ENCODE peak calls at places on chromosomes 4 and X, in four cellular contexts. C is B cell, M is fibroblast of villous mesenchyme, X is thyroid gland. S is an unnamed sample.

GRCh38 chr4:153471691-153472080 is 5.5 kb downstream of the TMEM131L start:
- DNase-seq in C (peak; percentile 45), M (no peak), X (no peak), S (no peak)

GRCh38 chrX:15849555-15849954 is 5.1 kb downstream of the AP1S2 start:
- DNase-seq in C (no peak), M (no peak), X (no peak), S (no peak)

GRCh38 chr4:100982345-100982744 is 365.0 kb downstream of the PPP3CA start:
- DNase-seq in C (no peak), M (peak; percentile 14), X (no peak), S (no peak)

GRCh38 chr4:42497142-42497541 is 99.9 kb downstream of the SHISA3 start:
- DNase-seq in C (no peak), M (no peak), X (no peak), S (no peak)

GRCh38 chrX:40173662-40174593 is 76.2 kb upstream of the BCOR start:
- DNase-seq in C (no peak), M (peak; percentile 25), X (peak; percentile 78), S (peak; percentile 40)

GRCh38 chr4:125693233-125693632 is 378.5 kb downstream of the FAT4 start:
- DNase-seq in C (no peak), M (no peak), X (peak; percentile 70), S (no peak)

GRCh38 chrX:24925430-24925829 is 90.3 kb downstream of the ARX start:
- DNase-seq in C (no peak), M (no peak), X (no peak), S (no peak)

GRCh38 chr4:12691168-12691567 is 793.0 kb downstream of the RAB28 start:
- DNase-seq in C (no peak), M (no peak), X (no peak), S (no peak)

GRCh38 chr4:146401274-146401673 is 120.5 kb downstream of the SLC10A7 start:
- DNase-seq in C (no peak), M (no peak), X (no peak), S (no peak)

GRCh38 chr4:24686866-24687672 is 102.7 kb upstream of the DHX15 start:
- DNase-seq in C (no peak), M (peak; percentile 12), X (peak; percentile 13), S (no peak)

GRCh38 chr4:101393256-101393655 is 45.9 kb upstream of the PPP3CA start:
- DNase-seq in C (no peak), M (peak; percentile 8), X (peak; percentile 31), S (peak; percentile 24)

GRCh38 chr4:184671101-184671500 is 21.6 kb downstream of the PRIMPOL start:
- DNase-seq in C (no peak), M (no peak), X (no peak), S (no peak)

GRCh38 chr4:87078987-87079469 is 141.4 kb downstream of the KLHL8 start:
- DNase-seq in C (no peak), M (peak; percentile 80), X (no peak), S (peak; percentile 69)

GRCh38 chrX:101257448-101258259 is 33.5 kb downstream of the TAF7L start:
- DNase-seq in C (no peak), M (peak; percentile 11), X (no peak), S (no peak)

GRCh38 chr4:23857353-23857752 is 32.5 kb downstream of the PPARGC1A start:
- DNase-seq in C (no peak), M (peak; percentile 33), X (no peak), S (no peak)

GRCh38 chrX:68989456-68989855 is 160.6 kb downstream of the EFNB1 start:
- DNase-seq in C (no peak), M (no peak), X (peak; percentile 17), S (no peak)

GRCh38 chrX:27966955-27967354 is 14.3 kb downstream of the DCAF8L1 start:
- DNase-seq in C (no peak), M (peak; percentile 68), X (peak; percentile 4), S (no peak)

GRCh38 chr4:89263265-89263664 is 44.3 kb downstream of the GPRIN3 start:
- DNase-seq in C (no peak), M (no peak), X (no peak), S (no peak)

GRCh38 chrX:9786839-9787635 is 808 bp downstream of the SHROOM2 start:
- DNase-seq in C (no peak), M (peak; percentile 67), X (peak; percentile 46), S (no peak)

DNA sequence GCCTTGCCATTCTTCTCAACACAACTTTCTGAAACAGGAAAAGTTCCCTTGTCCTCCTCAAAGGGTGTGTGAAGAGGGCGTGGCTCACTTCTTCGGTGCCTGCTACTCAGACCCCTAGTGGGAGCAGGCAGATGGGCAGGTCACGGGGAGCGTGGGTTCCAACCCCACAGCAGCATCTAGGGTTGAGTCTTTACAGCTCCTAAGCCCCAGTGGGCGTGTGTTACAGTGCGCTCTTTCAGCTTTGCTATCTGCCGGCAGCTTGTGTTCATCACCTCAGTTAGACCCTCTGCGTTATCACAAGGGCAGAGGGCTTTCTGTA is 57.5 kb upstream of the KLF3 start:
- DNase-seq in C (no peak), M (no peak), X (no peak), S (no peak)
- TF ChIP-seq CTCF in C (no peak), M (no peak), X (no peak), S (no peak)

GRCh38 chr4:66164869-66165268 is 494.6 kb upstream of the EPHA5 start:
- DNase-seq in C (no peak), M (no peak), X (no peak), S (no peak)

DNA sequence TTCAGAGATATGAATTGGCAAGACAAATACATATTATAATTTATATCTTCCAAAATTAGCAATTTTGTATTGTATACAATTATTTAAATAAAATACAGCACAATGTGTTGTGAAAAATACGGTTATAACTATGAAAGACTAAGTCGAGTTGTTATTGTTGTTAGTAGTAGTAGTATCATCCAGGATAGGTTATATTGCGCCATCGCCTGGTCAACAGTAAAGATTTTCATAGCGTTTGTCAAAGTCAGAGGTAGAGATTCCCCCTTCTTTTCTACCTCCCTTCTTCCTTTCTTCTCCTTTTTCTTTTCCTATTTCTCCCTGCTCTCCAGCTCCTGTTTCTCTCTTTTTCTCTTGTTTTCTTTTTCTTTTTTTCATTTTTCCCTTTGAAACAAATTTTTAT is 499.1 kb upstream of the EPHA5 start:
- DNase-seq in C (no peak), M (peak; percentile 3), X (no peak), S (no peak)
- TF ChIP-seq CTCF in C (no peak), M (no peak), X (no peak), S (peak; percentile 52)

DNA sequence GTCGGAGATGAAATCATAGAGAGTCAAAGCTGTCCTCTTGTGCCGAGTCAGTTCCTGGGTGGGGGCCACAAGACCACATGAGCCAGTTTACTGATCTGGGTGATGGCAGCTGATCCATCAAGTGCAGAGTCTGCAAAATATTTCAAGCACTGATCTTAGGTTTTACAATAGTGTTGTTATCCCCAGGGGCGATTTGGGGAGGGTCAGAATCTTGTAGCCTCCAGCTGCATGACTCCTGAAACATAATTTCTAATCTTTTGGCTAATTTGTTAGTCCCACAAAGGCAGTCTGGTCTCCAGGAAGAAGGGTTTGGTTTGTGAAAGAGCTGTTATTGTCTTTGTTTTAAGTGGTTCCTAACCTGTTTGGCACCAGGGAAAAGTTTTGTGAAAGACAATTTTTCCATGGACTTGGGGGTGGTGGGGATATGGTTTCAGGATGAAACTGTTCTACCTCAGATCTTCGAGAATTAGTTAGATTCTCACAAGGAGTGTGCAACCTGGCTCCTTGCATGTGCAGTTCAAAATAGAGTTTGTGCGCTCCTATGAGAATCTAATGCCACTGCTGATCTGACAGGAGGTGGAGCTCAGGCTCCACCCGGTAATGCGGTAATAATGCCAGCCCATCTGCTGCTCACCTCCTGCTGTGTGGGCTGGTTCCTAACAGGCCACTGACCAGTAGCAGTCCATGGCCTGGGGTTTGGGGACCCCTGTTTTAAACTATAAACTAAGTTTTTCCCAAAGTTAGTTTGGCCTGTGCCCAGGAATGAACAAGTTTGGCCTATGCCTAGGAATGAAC is 29.2 kb downstream of the METAP1 start:
- DNase-seq in C (no peak), M (no peak), X (peak; percentile 9), S (no peak)
- TF ChIP-seq CTCF in C (no peak), M (no peak), X (no peak), S (no peak)

GRCh38 chr4:55016131-55016530 is 109.3 kb downstream of the KDR start:
- DNase-seq in C (no peak), M (no peak), X (no peak), S (no peak)

GRCh38 chr4:55010550-55010949 is 114.8 kb downstream of the KDR start:
- DNase-seq in C (no peak), M (no peak), X (no peak), S (no peak)

GRCh38 chr4:55017406-55017805 is 108.0 kb downstream of the KDR start:
- DNase-seq in C (no peak), M (no peak), X (no peak), S (no peak)

GRCh38 chr4:55012363-55013255 is 112.8 kb downstream of the KDR start:
- DNase-seq in C (no peak), M (no peak), X (no peak), S (no peak)

GRCh38 chr4:55013431-55013955 is 111.9 kb downstream of the KDR start:
- DNase-seq in C (no peak), M (peak; percentile 8), X (no peak), S (no peak)
- TF ChIP-seq CTCF in C (no peak), M (no peak), X (no peak), S (no peak)

GRCh38 chr4:94076498-94076897 is 131.2 kb upstream of the SMARCAD1 start:
- DNase-seq in C (no peak), M (no peak), X (no peak), S (no peak)
- TF ChIP-seq CTCF in C (no peak), M (no peak), X (no peak), S (no peak)

GRCh38 chr4:13905543-13905942 is 278.0 kb upstream of the BOD1L1 start:
- DNase-seq in C (no peak), M (peak; percentile 52), X (no peak), S (peak; percentile 57)

GRCh38 chr4:13908455-13908854 is 280.9 kb upstream of the BOD1L1 start:
- DNase-seq in C (no peak), M (no peak), X (no peak), S (no peak)

GRCh38 chr4:13906727-13907126 is 279.2 kb upstream of the BOD1L1 start:
- DNase-seq in C (no peak), M (peak; percentile 25), X (no peak), S (no peak)

GRCh38 chr4:13910556-13910955 is 283.0 kb upstream of the BOD1L1 start:
- DNase-seq in C (no peak), M (no peak), X (no peak), S (no peak)

DNA sequence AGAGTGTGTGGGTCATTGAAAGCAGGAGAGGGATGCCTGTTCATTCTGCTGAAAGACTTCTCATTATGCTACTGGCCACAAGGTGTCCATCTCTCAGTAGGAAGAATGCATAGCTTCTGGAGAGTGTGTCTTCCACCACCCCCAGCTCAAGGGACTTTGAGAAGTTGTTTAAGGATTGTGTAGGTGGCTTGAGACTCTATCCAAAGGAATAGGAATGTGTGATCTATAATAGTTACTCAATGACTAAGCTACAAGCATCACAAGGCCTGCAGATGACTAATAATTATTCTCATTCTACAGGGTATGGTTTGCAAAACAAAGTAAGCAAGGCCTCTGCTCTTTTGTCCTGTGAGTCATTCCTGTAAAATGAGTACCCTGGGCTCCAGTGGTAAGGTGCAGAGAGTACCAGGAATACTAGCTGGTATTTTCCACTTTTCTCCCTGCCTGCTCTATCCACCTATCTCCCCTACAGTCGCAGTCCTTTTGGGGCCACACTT is 279.8 kb upstream of the BOD1L1 start:
- DNase-seq in C (no peak), M (peak; percentile 93), X (no peak), S (peak; percentile 99)
- TF ChIP-seq CTCF in C (no peak), M (peak; percentile 39), X (no peak), S (peak; percentile 73)

S was measured in HFFc6.